ENCODE peak calls at places on chromosomes 1 and 21, in six cellular contexts. One of them, this sample, is unnamed.

GRCh38 chr1:78607944-78608343 is 12.3 kb upstream of the IFI44L start:
- DNase-seq in Calu3: no peak
- DNase-seq in NCI-H82: no peak
- DNase-seq in heart right ventricle: no peak
- DNase-seq in stimulated activated CD4-positive, alpha-beta T cell treated with anti-CD3 and anti-CD28 coated beads, TNF-alpha, amount 100 ng/mL, for 1 hour: no peak
- DNase-seq in CD4-positive, alpha-beta memory T cell: no peak
- DNase-seq in this sample: no peak

GRCh38 chr21:42572906-42573495 is 59.3 kb downstream of the SLC37A1 start:
- DNase-seq in Calu3: no peak
- DNase-seq in NCI-H82: no peak
- DNase-seq in heart right ventricle: no peak
- DNase-seq in stimulated activated CD4-positive, alpha-beta T cell treated with anti-CD3 and anti-CD28 coated beads, TNF-alpha, amount 100 ng/mL, for 1 hour: no peak
- DNase-seq in CD4-positive, alpha-beta memory T cell: no peak
- DNase-seq in this sample: no peak

GRCh38 chr1:118202076-118202608 is 17.1 kb upstream of the SPAG17 start:
- DNase-seq in Calu3: no peak
- DNase-seq in NCI-H82: no peak
- DNase-seq in heart right ventricle: no peak
- DNase-seq in stimulated activated CD4-positive, alpha-beta T cell treated with anti-CD3 and anti-CD28 coated beads, TNF-alpha, amount 100 ng/mL, for 1 hour: no peak
- DNase-seq in CD4-positive, alpha-beta memory T cell: no peak
- DNase-seq in this sample: no peak

GRCh38 chr21:42669069-42669468 is 15.6 kb downstream of the PDE9A start:
- DNase-seq in Calu3: no peak
- DNase-seq in NCI-H82: peak
- DNase-seq in heart right ventricle: no peak
- DNase-seq in stimulated activated CD4-positive, alpha-beta T cell treated with anti-CD3 and anti-CD28 coated beads, TNF-alpha, amount 100 ng/mL, for 1 hour: no peak
- DNase-seq in CD4-positive, alpha-beta memory T cell: no peak
- DNase-seq in this sample: no peak

GRCh38 chr1:244445320-244446181 is 6.2 kb downstream of the ADSS2 start:
- DNase-seq in Calu3: no peak
- DNase-seq in NCI-H82: no peak
- DNase-seq in heart right ventricle: no peak
- DNase-seq in stimulated activated CD4-positive, alpha-beta T cell treated with anti-CD3 and anti-CD28 coated beads, TNF-alpha, amount 100 ng/mL, for 1 hour: no peak
- DNase-seq in CD4-positive, alpha-beta memory T cell: no peak
- DNase-seq in this sample: no peak

GRCh38 chr1:171877711-171878110 is 36.4 kb downstream of the DNM3 start:
- DNase-seq in Calu3: no peak
- DNase-seq in NCI-H82: no peak
- DNase-seq in heart right ventricle: no peak
- DNase-seq in stimulated activated CD4-positive, alpha-beta T cell treated with anti-CD3 and anti-CD28 coated beads, TNF-alpha, amount 100 ng/mL, for 1 hour: no peak
- DNase-seq in CD4-positive, alpha-beta memory T cell: no peak
- DNase-seq in this sample: no peak

GRCh38 chr21:36504067-36505058 is 24.4 kb upstream of the CLDN14 start:
- DNase-seq in Calu3: peak
- DNase-seq in NCI-H82: peak
- DNase-seq in heart right ventricle: peak
- DNase-seq in stimulated activated CD4-positive, alpha-beta T cell treated with anti-CD3 and anti-CD28 coated beads, TNF-alpha, amount 100 ng/mL, for 1 hour: peak
- DNase-seq in CD4-positive, alpha-beta memory T cell: peak
- DNase-seq in this sample: no peak

GRCh38 chr1:184911103-184911502 is 63.2 kb downstream of the NIBAN1 start:
- DNase-seq in Calu3: no peak
- DNase-seq in NCI-H82: peak
- DNase-seq in heart right ventricle: no peak
- DNase-seq in stimulated activated CD4-positive, alpha-beta T cell treated with anti-CD3 and anti-CD28 coated beads, TNF-alpha, amount 100 ng/mL, for 1 hour: no peak
- DNase-seq in CD4-positive, alpha-beta memory T cell: no peak
- DNase-seq in this sample: no peak

GRCh38 chr1:54792686-54793282 is 8.3 kb downstream of the TTC22 start:
- DNase-seq in Calu3: no peak
- DNase-seq in NCI-H82: peak
- DNase-seq in heart right ventricle: no peak
- DNase-seq in stimulated activated CD4-positive, alpha-beta T cell treated with anti-CD3 and anti-CD28 coated beads, TNF-alpha, amount 100 ng/mL, for 1 hour: no peak
- DNase-seq in CD4-positive, alpha-beta memory T cell: no peak
- DNase-seq in this sample: no peak

GRCh38 chr21:38181101-38181500 is 75.7 kb upstream of the KCNJ15 start:
- DNase-seq in Calu3: no peak
- DNase-seq in NCI-H82: no peak
- DNase-seq in heart right ventricle: no peak
- DNase-seq in stimulated activated CD4-positive, alpha-beta T cell treated with anti-CD3 and anti-CD28 coated beads, TNF-alpha, amount 100 ng/mL, for 1 hour: no peak
- DNase-seq in CD4-positive, alpha-beta memory T cell: no peak
- DNase-seq in this sample: no peak

GRCh38 chr21:16082038-16082816 is 352.4 kb downstream of the USP25 start:
- DNase-seq in Calu3: no peak
- DNase-seq in NCI-H82: peak
- DNase-seq in heart right ventricle: no peak
- DNase-seq in stimulated activated CD4-positive, alpha-beta T cell treated with anti-CD3 and anti-CD28 coated beads, TNF-alpha, amount 100 ng/mL, for 1 hour: no peak
- DNase-seq in CD4-positive, alpha-beta memory T cell: no peak
- DNase-seq in this sample: no peak

GRCh38 chr1:38512024-38512623 is 347.4 kb downstream of the RRAGC start:
- DNase-seq in Calu3: no peak
- DNase-seq in NCI-H82: no peak
- DNase-seq in heart right ventricle: no peak
- DNase-seq in stimulated activated CD4-positive, alpha-beta T cell treated with anti-CD3 and anti-CD28 coated beads, TNF-alpha, amount 100 ng/mL, for 1 hour: no peak
- DNase-seq in CD4-positive, alpha-beta memory T cell: no peak
- DNase-seq in this sample: no peak

GRCh38 chr1:227428803-227429202 is 110.5 kb upstream of the CDC42BPA start:
- DNase-seq in Calu3: peak
- DNase-seq in NCI-H82: no peak
- DNase-seq in heart right ventricle: peak
- DNase-seq in stimulated activated CD4-positive, alpha-beta T cell treated with anti-CD3 and anti-CD28 coated beads, TNF-alpha, amount 100 ng/mL, for 1 hour: no peak
- DNase-seq in CD4-positive, alpha-beta memory T cell: no peak
- DNase-seq in this sample: no peak

GRCh38 chr1:6448749-6449631 is 17.0 kb downstream of the TNFRSF25 start:
- DNase-seq in Calu3: no peak
- DNase-seq in NCI-H82: peak
- DNase-seq in heart right ventricle: no peak
- DNase-seq in stimulated activated CD4-positive, alpha-beta T cell treated with anti-CD3 and anti-CD28 coated beads, TNF-alpha, amount 100 ng/mL, for 1 hour: no peak
- DNase-seq in CD4-positive, alpha-beta memory T cell: no peak
- DNase-seq in this sample: no peak

GRCh38 chr1:42312576-42313212 is 22.3 kb downstream of the FOXJ3 start:
- DNase-seq in Calu3: no peak
- DNase-seq in NCI-H82: peak
- DNase-seq in heart right ventricle: no peak
- DNase-seq in stimulated activated CD4-positive, alpha-beta T cell treated with anti-CD3 and anti-CD28 coated beads, TNF-alpha, amount 100 ng/mL, for 1 hour: no peak
- DNase-seq in CD4-positive, alpha-beta memory T cell: no peak
- DNase-seq in this sample: no peak

GRCh38 chr1:1784933-1785332 is 6.7 kb upstream of the NADK start:
- DNase-seq in Calu3: no peak
- DNase-seq in NCI-H82: no peak
- DNase-seq in heart right ventricle: no peak
- DNase-seq in stimulated activated CD4-positive, alpha-beta T cell treated with anti-CD3 and anti-CD28 coated beads, TNF-alpha, amount 100 ng/mL, for 1 hour: no peak
- DNase-seq in CD4-positive, alpha-beta memory T cell: no peak
- DNase-seq in this sample: no peak

GRCh38 chr1:110673805-110674336 is 869 bp downstream of the KCNA3 start:
- DNase-seq in Calu3: no peak
- DNase-seq in NCI-H82: peak
- DNase-seq in heart right ventricle: no peak
- DNase-seq in stimulated activated CD4-positive, alpha-beta T cell treated with anti-CD3 and anti-CD28 coated beads, TNF-alpha, amount 100 ng/mL, for 1 hour: no peak
- DNase-seq in CD4-positive, alpha-beta memory T cell: no peak
- DNase-seq in this sample: no peak

GRCh38 chr1:9256332-9256731 is 21.8 kb downstream of the H6PD start:
- DNase-seq in Calu3: no peak
- DNase-seq in NCI-H82: no peak
- DNase-seq in heart right ventricle: no peak
- DNase-seq in stimulated activated CD4-positive, alpha-beta T cell treated with anti-CD3 and anti-CD28 coated beads, TNF-alpha, amount 100 ng/mL, for 1 hour: no peak
- DNase-seq in CD4-positive, alpha-beta memory T cell: no peak
- DNase-seq in this sample: no peak

GRCh38 chr1:214075305-214076003 is 87.7 kb downstream of the PROX1 start:
- DNase-seq in Calu3: no peak
- DNase-seq in NCI-H82: peak
- DNase-seq in heart right ventricle: no peak
- DNase-seq in stimulated activated CD4-positive, alpha-beta T cell treated with anti-CD3 and anti-CD28 coated beads, TNF-alpha, amount 100 ng/mL, for 1 hour: no peak
- DNase-seq in CD4-positive, alpha-beta memory T cell: no peak
- DNase-seq in this sample: no peak

GRCh38 chr1:175862418-175862817 is 119.0 kb upstream of the TNR start:
- DNase-seq in Calu3: no peak
- DNase-seq in NCI-H82: no peak
- DNase-seq in heart right ventricle: no peak
- DNase-seq in stimulated activated CD4-positive, alpha-beta T cell treated with anti-CD3 and anti-CD28 coated beads, TNF-alpha, amount 100 ng/mL, for 1 hour: no peak
- DNase-seq in CD4-positive, alpha-beta memory T cell: no peak
- DNase-seq in this sample: no peak

GRCh38 chr1:42013881-42014470 is 95.3 kb upstream of the HIVEP3 start:
- DNase-seq in Calu3: no peak
- DNase-seq in NCI-H82: no peak
- DNase-seq in heart right ventricle: no peak
- DNase-seq in stimulated activated CD4-positive, alpha-beta T cell treated with anti-CD3 and anti-CD28 coated beads, TNF-alpha, amount 100 ng/mL, for 1 hour: no peak
- DNase-seq in CD4-positive, alpha-beta memory T cell: no peak
- DNase-seq in this sample: no peak

GRCh38 chr1:235083589-235084323 is 44.9 kb downstream of the TOMM20 start:
- DNase-seq in Calu3: peak
- DNase-seq in NCI-H82: peak
- DNase-seq in heart right ventricle: peak
- DNase-seq in stimulated activated CD4-positive, alpha-beta T cell treated with anti-CD3 and anti-CD28 coated beads, TNF-alpha, amount 100 ng/mL, for 1 hour: peak
- DNase-seq in CD4-positive, alpha-beta memory T cell: peak
- DNase-seq in this sample: peak

GRCh38 chr1:917076-917459 is 6.7 kb upstream of the SAMD11 start:
- DNase-seq in Calu3: no peak
- DNase-seq in NCI-H82: peak
- DNase-seq in heart right ventricle: no peak
- DNase-seq in stimulated activated CD4-positive, alpha-beta T cell treated with anti-CD3 and anti-CD28 coated beads, TNF-alpha, amount 100 ng/mL, for 1 hour: no peak
- DNase-seq in CD4-positive, alpha-beta memory T cell: no peak
- DNase-seq in this sample: peak

GRCh38 chr1:112744019-112744578 is 29.0 kb upstream of the PPM1J start:
- DNase-seq in Calu3: peak
- DNase-seq in NCI-H82: peak
- DNase-seq in heart right ventricle: no peak
- DNase-seq in stimulated activated CD4-positive, alpha-beta T cell treated with anti-CD3 and anti-CD28 coated beads, TNF-alpha, amount 100 ng/mL, for 1 hour: no peak
- DNase-seq in CD4-positive, alpha-beta memory T cell: no peak
- DNase-seq in this sample: peak

GRCh38 chr1:87792094-87792493 is 463.4 kb downstream of the LMO4 start:
- DNase-seq in Calu3: no peak
- DNase-seq in NCI-H82: no peak
- DNase-seq in heart right ventricle: no peak
- DNase-seq in stimulated activated CD4-positive, alpha-beta T cell treated with anti-CD3 and anti-CD28 coated beads, TNF-alpha, amount 100 ng/mL, for 1 hour: no peak
- DNase-seq in CD4-positive, alpha-beta memory T cell: no peak
- DNase-seq in this sample: no peak

GRCh38 chr1:31038360-31038759 is 27.2 kb downstream of the PUM1 start:
- DNase-seq in Calu3: no peak
- DNase-seq in NCI-H82: no peak
- DNase-seq in heart right ventricle: no peak
- DNase-seq in stimulated activated CD4-positive, alpha-beta T cell treated with anti-CD3 and anti-CD28 coated beads, TNF-alpha, amount 100 ng/mL, for 1 hour: no peak
- DNase-seq in CD4-positive, alpha-beta memory T cell: no peak
- DNase-seq in this sample: no peak

GRCh38 chr1:234322979-234323378 is 50.3 kb upstream of the COA6 start:
- DNase-seq in Calu3: peak
- DNase-seq in NCI-H82: peak
- DNase-seq in heart right ventricle: no peak
- DNase-seq in stimulated activated CD4-positive, alpha-beta T cell treated with anti-CD3 and anti-CD28 coated beads, TNF-alpha, amount 100 ng/mL, for 1 hour: no peak
- DNase-seq in CD4-positive, alpha-beta memory T cell: peak
- DNase-seq in this sample: peak

GRCh38 chr1:245448858-245449534 is 294.2 kb downstream of the KIF26B start:
- DNase-seq in Calu3: no peak
- DNase-seq in NCI-H82: no peak
- DNase-seq in heart right ventricle: no peak
- DNase-seq in stimulated activated CD4-positive, alpha-beta T cell treated with anti-CD3 and anti-CD28 coated beads, TNF-alpha, amount 100 ng/mL, for 1 hour: no peak
- DNase-seq in CD4-positive, alpha-beta memory T cell: no peak
- DNase-seq in this sample: no peak

GRCh38 chr1:198179556-198179981 is 22.8 kb downstream of the NEK7 start:
- DNase-seq in Calu3: no peak
- DNase-seq in NCI-H82: no peak
- DNase-seq in heart right ventricle: no peak
- DNase-seq in stimulated activated CD4-positive, alpha-beta T cell treated with anti-CD3 and anti-CD28 coated beads, TNF-alpha, amount 100 ng/mL, for 1 hour: no peak
- DNase-seq in CD4-positive, alpha-beta memory T cell: peak
- DNase-seq in this sample: no peak

GRCh38 chr21:45200031-45200430 is 87.7 kb downstream of the POFUT2 start:
- DNase-seq in Calu3: no peak
- DNase-seq in NCI-H82: no peak
- DNase-seq in heart right ventricle: no peak
- DNase-seq in stimulated activated CD4-positive, alpha-beta T cell treated with anti-CD3 and anti-CD28 coated beads, TNF-alpha, amount 100 ng/mL, for 1 hour: no peak
- DNase-seq in CD4-positive, alpha-beta memory T cell: no peak
- DNase-seq in this sample: no peak

GRCh38 chr1:78301141-78301540 is 189.6 kb upstream of the PTGFR start:
- DNase-seq in Calu3: no peak
- DNase-seq in NCI-H82: no peak
- DNase-seq in heart right ventricle: no peak
- DNase-seq in stimulated activated CD4-positive, alpha-beta T cell treated with anti-CD3 and anti-CD28 coated beads, TNF-alpha, amount 100 ng/mL, for 1 hour: no peak
- DNase-seq in CD4-positive, alpha-beta memory T cell: no peak
- DNase-seq in this sample: no peak